ENCODE peak calls at places on chromosomes 12 and 14, in four cellular contexts. M is HepG2, L is HEK293T, Q is HCT116. N is an unnamed sample.

GRCh38 chr12:97637770-97638169 is 175.2 kb downstream of the RMST start:
- DNase-seq in M (no peak), L (no peak), Q (no peak), N (no peak)

GRCh38 chr12:120007272-120007671 is 18.2 kb downstream of the BICDL1 start:
- DNase-seq in Q (no peak), M (no peak), L (no peak), N (no peak)

GRCh38 chr14:91869556-91869955 is 2.2 kb upstream of the TC2N start:
- DNase-seq in Q (no peak), M (peak; percentile 12), L (no peak), N (no peak)

GRCh38 chr12:59491877-59492276 is 104.0 kb upstream of the SLC16A7 start:
- DNase-seq in L (no peak), M (no peak), Q (no peak), N (no peak)

GRCh38 chr12:46674818-46675217 is 151.0 kb downstream of the SLC38A4 start:
- DNase-seq in L (no peak), Q (no peak), M (no peak), N (no peak)

GRCh38 chr12:120234643-120235368 is 30.7 kb downstream of the PXN start:
- DNase-seq in Q (peak; percentile 61), L (peak; percentile 73), M (peak; percentile 85), N (peak; percentile 36)

GRCh38 chr12:20946732-20947131 is 136.2 kb downstream of the SLCO1B3 start:
- DNase-seq in M (peak; percentile 1), L (peak; percentile 8), Q (peak; percentile 6), N (peak; percentile 58)

GRCh38 chr12:127583041-127583440 is 683.9 kb upstream of the TMEM132C start:
- DNase-seq in Q (no peak), M (no peak), L (no peak), N (no peak)

GRCh38 chr14:102675396-102675795 is 82.9 kb downstream of the RCOR1 start:
- DNase-seq in L (no peak), Q (no peak), M (no peak), N (no peak)

GRCh38 chr12:82862876-82863649 is 176.4 kb downstream of the TMTC2 start:
- DNase-seq in L (no peak), Q (no peak), M (no peak), N (no peak)

GRCh38 chr14:76810953-76811400 is 1.7 kb downstream of the ANGEL1 start:
- DNase-seq in L (peak; percentile 33), M (peak; percentile 80), Q (peak; percentile 13), N (no peak)

GRCh38 chr12:5085896-5086295 is 42.2 kb downstream of the KCNA5 start:
- DNase-seq in L (no peak), M (no peak), Q (no peak), N (no peak)

GRCh38 chr12:71484272-71484905 is 44.8 kb downstream of the LGR5 start:
- DNase-seq in L (no peak), Q (no peak), M (no peak), N (no peak)

GRCh38 chr12:51320695-51321320 is 3.2 kb downstream of the BIN2 start:
- DNase-seq in M (no peak), Q (no peak), L (no peak), N (no peak)

GRCh38 chr14:29735459-29735858 is 192.2 kb downstream of the PRKD1 start:
- DNase-seq in Q (no peak), L (no peak), M (no peak), N (no peak)

GRCh38 chr12:112855375-112855774 is 51.4 kb upstream of the OAS1 start:
- DNase-seq in Q (peak; percentile 12), M (peak; percentile 15), L (peak; percentile 19), N (peak; percentile 40)

GRCh38 chr12:26629864-26630263 is 203.1 kb downstream of the ITPR2 start:
- DNase-seq in L (no peak), Q (no peak), M (no peak), N (no peak)

GRCh38 chr14:58656671-58657411 is 19.1 kb downstream of the DACT1 start:
- DNase-seq in L (no peak), M (no peak), Q (no peak), N (no peak)

GRCh38 chr12:53424626-53425514 is 1.2 kb downstream of the AMHR2 start:
- DNase-seq in M (no peak), L (no peak), Q (no peak), N (no peak)

GRCh38 chr12:113424915-113425823 is 3.0 kb downstream of the SDSL start:
- DNase-seq in Q (no peak), M (peak; percentile 16), L (peak; percentile 72), N (peak; percentile 80)

GRCh38 chr14:91482278-91483023 is 27.7 kb downstream of the PPP4R3A start:
- DNase-seq in L (no peak), Q (no peak), M (no peak), N (no peak)

GRCh38 chr12:48750769-48751356 is 34.4 kb upstream of the CCNT1 start:
- DNase-seq in Q (no peak), M (no peak), L (no peak), N (no peak)

GRCh38 chr14:49545716-49546115 is 40.5 kb downstream of the RPS29 start:
- DNase-seq in Q (no peak), L (no peak), M (no peak), N (no peak)

GRCh38 chr14:103103461-103104388 is 9.2 kb downstream of the EXOC3L4 start:
- DNase-seq in L (no peak), M (peak; percentile 87), Q (no peak), N (peak; percentile 46)

GRCh38 chr12:110010853-110011835 is 11.9 kb downstream of the ANKRD13A start:
- DNase-seq in L (no peak), M (peak; percentile 85), Q (no peak), N (no peak)

GRCh38 chr12:56212360-56212759 is 9.4 kb downstream of the RNF41 start:
- DNase-seq in M (no peak), Q (no peak), L (no peak), N (no peak)

GRCh38 chr14:50762001-50762930 is 68.7 kb downstream of the NIN start:
- DNase-seq in L (no peak), M (no peak), Q (no peak), N (no peak)

GRCh38 chr12:51749986-51750317 is 98.6 kb downstream of the FIGNL2 start:
- DNase-seq in L (no peak), Q (no peak), M (no peak), N (no peak)

GRCh38 chr12:2553388-2554126 is 241.2 kb upstream of the FKBP4 start:
- DNase-seq in M (no peak), Q (no peak), L (no peak), N (no peak)

GRCh38 chr14:29037428-29037827 is 270.8 kb downstream of the FOXG1 start:
- DNase-seq in L (no peak), Q (no peak), M (no peak), N (no peak)

GRCh38 chr14:58368951-58369350 is 26.8 kb upstream of the TOMM20L start:
- DNase-seq in M (no peak), Q (no peak), L (no peak), N (no peak)

DNA sequence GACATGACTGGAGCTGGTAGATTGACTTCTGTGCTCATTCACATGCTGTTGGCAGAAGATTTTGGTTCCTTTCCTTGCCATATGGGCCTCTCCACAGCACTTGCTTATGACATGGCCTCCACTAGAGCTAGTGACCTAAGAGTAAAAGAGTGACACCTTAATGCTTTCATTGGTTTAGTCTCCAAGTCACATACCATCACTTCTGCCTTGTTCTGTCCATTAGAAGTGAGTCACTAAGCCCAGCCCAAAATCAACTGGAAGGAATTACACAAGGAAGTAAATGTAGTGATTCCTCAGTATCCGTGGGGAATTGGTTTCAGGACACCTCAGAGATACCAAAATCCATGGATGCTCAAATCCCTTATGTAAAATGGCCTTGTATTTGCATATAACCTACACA is 81.3 kb downstream of the PPHLN1 start:
- DNase-seq in L (no peak), M (no peak), Q (no peak), N (no peak)
- TF ChIP-seq SP1 in L (no peak), M (no peak), Q (no peak), N (no peak)

DNA sequence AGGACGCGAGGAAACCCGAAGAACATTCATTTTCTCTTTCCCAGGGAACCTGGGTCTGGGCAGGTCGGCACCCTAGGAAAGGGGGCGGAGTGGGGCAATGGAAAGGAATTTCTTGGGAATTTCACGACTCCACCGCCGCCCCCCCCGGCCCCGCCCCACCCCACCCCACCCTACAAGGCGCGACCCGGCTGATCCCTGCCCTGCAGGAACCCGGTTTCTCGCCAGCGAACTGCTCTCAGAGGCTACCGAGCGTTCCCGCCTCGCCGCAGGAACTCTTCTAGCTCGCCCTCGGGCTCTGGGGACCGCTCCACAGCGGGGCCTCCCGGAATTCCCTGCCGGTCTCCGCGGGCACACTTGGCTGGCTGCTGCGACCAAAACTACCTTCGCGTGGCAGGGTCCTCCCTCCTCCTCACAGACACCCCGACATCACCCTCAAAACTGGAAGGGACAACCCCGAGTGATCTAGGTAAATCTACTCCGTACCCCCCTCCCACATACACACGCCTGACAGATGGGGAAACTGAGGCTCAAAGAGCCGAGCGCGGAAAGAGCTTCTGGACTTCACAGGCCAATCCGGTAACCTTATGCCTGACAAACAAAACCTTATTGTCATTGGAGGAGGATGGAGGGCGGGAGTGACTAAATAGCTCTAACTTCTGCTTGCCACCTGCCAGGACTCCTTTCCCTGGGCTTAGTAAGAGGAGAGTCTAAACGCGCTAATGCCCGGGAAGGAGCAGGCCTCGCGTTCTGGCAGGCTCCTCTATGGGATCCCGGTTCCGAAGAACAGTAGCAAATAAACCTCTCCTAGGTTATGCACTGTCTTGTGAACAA is 835 bp upstream of the ACTN1 start:
- DNase-seq in M (no peak), L (peak; percentile 43), Q (no peak), N (peak; percentile 59)
- TF ChIP-seq SP1 in M (no peak), L (no peak), Q (no peak), N (no peak)

GRCh38 chr12:13075114-13075471 is 28.4 kb downstream of the GSG1 start:
- DNase-seq in Q (no peak), M (no peak), L (no peak), N (no peak)
- TF ChIP-seq SP1 in Q (no peak), M (no peak), L (no peak), N (no peak)

GRCh38 chr14:55927059-55927458 is 191.2 kb upstream of the PELI2 start:
- DNase-seq in L (no peak), M (no peak), Q (no peak), N (no peak)
- TF ChIP-seq SP1 in L (no peak), M (no peak), Q (no peak), N (no peak)

GRCh38 chr14:64811676-64812075 is 68.0 kb downstream of the SPTB start:
- DNase-seq in L (no peak), Q (no peak), M (no peak), N (no peak)

GRCh38 chr14:64816221-64816783 is 63.4 kb downstream of the SPTB start:
- DNase-seq in L (no peak), M (no peak), Q (no peak), N (no peak)

GRCh38 chr14:64808449-64808848 is 71.3 kb downstream of the SPTB start:
- DNase-seq in Q (no peak), M (no peak), L (no peak), N (no peak)

GRCh38 chr14:64815257-64815656 is 64.5 kb downstream of the SPTB start:
- DNase-seq in Q (no peak), M (no peak), L (no peak), N (no peak)

DNA sequence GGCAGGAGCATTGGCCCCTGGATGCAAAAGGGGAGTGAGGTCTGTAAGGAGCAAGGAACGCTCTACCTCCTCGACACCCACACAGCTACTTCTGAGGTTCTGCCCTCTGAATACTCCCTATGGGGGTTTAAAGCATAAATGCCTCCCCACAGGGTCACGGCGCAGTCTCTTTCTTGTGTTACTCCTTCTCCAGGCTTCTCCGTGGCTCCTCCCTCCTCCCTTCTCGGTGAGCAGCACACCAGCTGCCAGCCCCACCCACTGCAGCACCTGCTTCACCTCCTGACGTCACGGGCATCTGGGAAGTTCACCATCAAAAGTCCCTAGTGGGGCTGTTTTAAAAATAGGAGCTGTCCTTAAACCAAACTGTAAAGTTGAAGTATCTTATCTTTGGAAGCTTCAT is 67.3 kb downstream of the SPTB start:
- DNase-seq in M (no peak), Q (peak; percentile 47), L (no peak), N (peak; percentile 73)
- TF ChIP-seq SP1 in M (no peak), Q (no peak), L (no peak), N (no peak)

GRCh38 chr12:117874842-117875434 is 93.9 kb downstream of the KSR2 start:
- DNase-seq in L (peak; percentile 76), M (peak; percentile 45), Q (peak; percentile 57), N (peak; percentile 88)
- TF ChIP-seq SP1 in L (no peak), M (no peak), Q (no peak), N (no peak)